ENCODE peak calls at places on chromosomes 11 and 22, in five cellular contexts. S, A, H, J and I are unnamed samples. For H3K4me1, the result is how much of the 10 kb centered on the place peaks cover.

GRCh38 chr11:69992943-69993694 is 85.0 kb upstream of the ANO1 start:
- DNase-seq in J (no peak), S (no peak), A (no peak), H (no peak), I (peak)

GRCh38 chr11:65578667-65579066 is 2.8 kb downstream of the EHBP1L1 start:
- DNase-seq in H (no peak), S (no peak), A (peak), J (no peak), I (no peak)

GRCh38 chr11:65043881-65044501 is 3.0 kb downstream of the SAC3D1 start:
- DNase-seq in H (no peak), J (no peak), A (no peak), S (no peak), I (no peak)

GRCh38 chr11:132028380-132029240 is 658.2 kb downstream of the NTM start:
- DNase-seq in S (peak), H (no peak), J (no peak), A (no peak), I (peak)

GRCh38 chr22:47795477-47796127 is 1033.2 kb downstream of the TBC1D22A start:
- DNase-seq in J (no peak), A (no peak), H (no peak), S (no peak), I (no peak)

GRCh38 chr22:41582694-41583093 is 6.9 kb downstream of the PMM1 start:
- DNase-seq in A (no peak), H (no peak), S (no peak), J (no peak), I (no peak)

GRCh38 chr11:48028909-48029685 is 48.7 kb downstream of the PTPRJ start:
- DNase-seq in H (no peak), S (peak), J (no peak), A (no peak), I (no peak)

GRCh38 chr22:26617251-26618199 is at the start of gene CRYBB1:
- DNase-seq in H (no peak), A (peak), J (no peak), S (no peak), I (peak)

GRCh38 chr11:64869571-64870175 is 8.7 kb downstream of the EHD1 start:
- DNase-seq in A (no peak), S (no peak), H (no peak), J (no peak), I (no peak)

GRCh38 chr22:27798526-27799333 is 2.8 kb downstream of the MN1 start:
- DNase-seq in J (no peak), A (no peak), S (no peak), H (no peak), I (no peak)

GRCh38 chr11:20881328-20882079 is 212.1 kb downstream of the NELL1 start:
- DNase-seq in S (no peak), A (no peak), J (no peak), H (no peak), I (no peak)

GRCh38 chr11:126113012-126113411 is 50.3 kb upstream of the CDON start:
- DNase-seq in A (no peak), S (no peak), H (no peak), J (no peak), I (no peak)

GRCh38 chr11:34379081-34379480 is 21.3 kb upstream of the ABTB2 start:
- DNase-seq in A (no peak), S (no peak), J (no peak), H (no peak), I (no peak)

GRCh38 chr11:35725880-35726279 is 63.3 kb downstream of the TRIM44 start:
- DNase-seq in H (no peak), J (no peak), A (no peak), S (peak), I (no peak)

GRCh38 chr11:123798079-123798478 is 8.1 kb downstream of the OR6M1 start:
- DNase-seq in H (no peak), J (peak), A (no peak), S (no peak), I (no peak)

GRCh38 chr11:95296165-95296564 is 65.2 kb upstream of the SESN3 start:
- DNase-seq in S (no peak), A (no peak), H (no peak), J (no peak), I (no peak)

GRCh38 chr22:50461979-50462540 is 12.8 kb downstream of the SBF1 start:
- DNase-seq in J (no peak), S (no peak), H (no peak), A (no peak), I (no peak)

GRCh38 chr22:42444060-42444904 is 12.1 kb upstream of the NFAM1 start:
- DNase-seq in A (peak), J (peak), H (peak), S (peak), I (peak)

GRCh38 chr11:22792497-22792896 is 37.1 kb downstream of the SVIP start:
- DNase-seq in J (peak), A (no peak), S (peak), H (no peak), I (no peak)

GRCh38 chr11:63682045-63682915 is 980 bp downstream of the RTN3 start:
- DNase-seq in J (peak), S (peak), H (peak), A (peak), I (no peak)

GRCh38 chr11:76599041-76600013 is 71.2 kb downstream of the LRRC32 start:
- DNase-seq in A (no peak), S (no peak), J (no peak), H (no peak), I (no peak)

GRCh38 chr22:49169074-49169744 is 658.5 kb downstream of the BRD1 start:
- DNase-seq in A (no peak), S (no peak), J (no peak), H (no peak), I (no peak)

GRCh38 chr22:42904049-42904448 is 47.0 kb upstream of the ARFGAP3 start:
- DNase-seq in H (no peak), A (no peak), S (no peak), J (no peak), I (no peak)

DNA sequence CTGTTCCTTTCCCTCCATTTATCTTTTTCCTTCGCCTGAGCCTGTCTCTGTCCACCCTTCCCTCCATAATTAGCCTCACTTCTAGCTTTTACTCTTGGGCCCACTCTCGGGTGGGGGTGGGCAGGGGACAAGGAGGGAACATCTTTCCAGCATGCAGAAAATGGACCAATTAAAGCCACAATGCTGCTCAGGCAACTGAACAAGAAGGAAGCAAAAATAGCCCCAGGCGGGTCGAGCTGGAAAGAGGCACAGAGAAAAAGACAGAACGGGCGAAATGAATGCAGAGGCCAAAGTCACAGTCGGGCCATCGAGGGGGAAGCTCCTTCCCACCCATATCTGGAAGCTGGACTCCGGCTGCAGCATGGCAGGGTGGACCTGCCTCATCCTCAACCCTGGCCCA is 58.7 kb upstream of the PRDM11 start:
- DNase-seq in H (no peak), J (no peak), A (no peak), S (no peak), I (no peak)
- H3K4me1 ChIP-seq in H (under half), J (under half), A (under half), S (under half), I (under half)

GRCh38 chr22:20069331-20070042 is 10.6 kb upstream of the DGCR8 start:
- DNase-seq in A (no peak), S (no peak), J (no peak), H (no peak), I (no peak)

GRCh38 chr22:20066617-20067383 is 13.2 kb upstream of the DGCR8 start:
- DNase-seq in J (no peak), A (no peak), H (no peak), S (no peak), I (no peak)

GRCh38 chr22:20071524-20071972 is 8.5 kb upstream of the DGCR8 start:
- DNase-seq in H (no peak), A (no peak), S (no peak), J (no peak), I (no peak)

GRCh38 chr22:20065896-20066616 is 14.0 kb upstream of the DGCR8 start:
- DNase-seq in S (no peak), H (no peak), J (no peak), A (no peak), I (no peak)

DNA sequence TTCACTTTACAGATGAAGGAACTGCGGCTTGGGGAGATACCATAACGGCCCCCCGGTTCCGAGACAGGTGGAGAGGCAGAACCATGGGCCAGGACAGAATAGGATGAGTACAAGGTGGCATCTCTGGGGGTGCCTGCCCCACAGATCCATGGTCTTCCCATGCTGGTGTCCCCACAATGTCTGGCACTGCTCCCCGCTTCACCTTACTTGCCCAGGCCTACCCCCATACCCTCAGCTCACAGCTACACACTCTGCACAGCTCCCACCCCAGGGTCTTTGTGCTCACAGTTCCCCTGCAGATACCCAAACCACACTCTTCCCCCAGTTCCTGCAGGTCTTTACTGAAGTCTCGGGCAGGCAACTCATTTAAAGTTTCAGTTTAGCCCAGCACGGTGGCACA is 11.4 kb upstream of the DGCR8 start:
- DNase-seq in H (no peak), A (no peak), J (no peak), S (no peak), I (no peak)
- TF ChIP-seq POLR2A in H (no peak), A (no peak), J (no peak), S (no peak), I (no peak)

DNA sequence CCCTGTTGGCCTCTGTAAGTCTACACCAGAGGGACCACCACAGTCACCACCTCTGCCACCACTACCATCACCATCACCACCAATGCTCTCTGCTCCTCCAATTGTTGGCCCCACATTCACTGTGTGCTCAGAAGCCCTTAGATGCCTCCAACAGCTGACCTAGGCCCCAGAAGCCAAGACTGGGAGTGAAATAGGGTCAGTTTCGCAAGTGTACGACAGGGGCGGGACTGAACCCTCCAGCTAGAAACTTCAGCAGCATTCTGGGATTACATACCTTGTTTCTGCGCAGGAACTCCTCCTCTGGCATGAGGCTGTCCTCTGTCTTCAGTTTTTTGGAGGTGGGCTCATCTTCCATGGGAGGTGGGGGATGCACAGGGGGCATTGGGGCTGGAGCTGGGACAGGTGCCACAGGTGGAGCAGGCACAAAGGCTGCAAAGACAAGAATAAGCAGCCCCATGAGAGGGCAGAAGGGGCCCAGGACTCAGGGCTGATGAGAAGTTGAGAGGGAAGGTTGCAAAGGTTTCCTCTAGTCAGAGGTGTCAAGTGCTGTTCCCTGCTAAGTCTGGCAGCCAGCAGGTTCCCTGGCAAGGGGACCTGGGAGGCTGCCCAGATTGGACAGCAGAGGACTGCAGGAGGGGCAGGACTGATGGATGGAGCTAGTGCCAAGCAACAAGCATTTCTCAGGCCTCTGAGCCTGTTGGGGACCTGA is 10.2 kb upstream of the TBC1D10A start:
- DNase-seq in A (no peak), J (no peak), H (no peak), S (no peak), I (no peak)
- H3K4me3 ChIP-seq in A (no peak), J (no peak), H (no peak), S (no peak), I (no peak)

GRCh38 chr22:20043057-20043996 is 22.4 kb downstream of the TANGO2 start:
- DNase-seq in J (no peak), S (no peak), A (no peak), H (no peak), I (no peak)

GRCh38 chr22:20051927-20052308 is 28.1 kb upstream of the DGCR8 start:
- DNase-seq in J (no peak), A (no peak), H (no peak), S (no peak), I (no peak)

GRCh38 chr22:20043997-20044342 is 23.1 kb downstream of the TANGO2 start:
- DNase-seq in J (no peak), H (no peak), A (no peak), S (no peak), I (no peak)

GRCh38 chr22:20044495-20045151 is 23.7 kb downstream of the TANGO2 start:
- DNase-seq in A (no peak), S (no peak), H (no peak), J (no peak), I (no peak)

DNA sequence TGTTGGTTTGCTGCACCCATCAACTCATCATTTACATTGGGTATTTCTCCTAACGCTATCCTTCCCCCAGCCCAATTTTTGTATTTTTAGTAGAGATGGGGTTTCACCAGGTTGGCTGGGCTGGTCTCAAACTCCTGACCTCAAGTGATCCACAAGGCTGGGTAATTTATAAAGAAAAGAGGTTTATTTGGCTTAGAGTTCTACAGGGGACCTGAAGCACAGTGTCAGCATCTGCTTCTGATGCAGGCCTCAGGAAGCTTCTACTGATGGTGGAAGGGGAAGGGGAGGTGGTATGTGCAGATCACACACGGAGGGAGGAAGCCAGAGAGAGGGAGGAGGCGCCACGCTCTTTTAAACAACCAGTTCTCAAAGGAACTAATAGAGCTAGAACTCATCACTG is 25.8 kb downstream of the TANGO2 start:
- DNase-seq in A (no peak), J (no peak), S (no peak), H (no peak), I (no peak)
- H3K4me1 ChIP-seq in A (under half), J (under half), S (under half), H (under half), I (under half)

GRCh38 chr22:17920145-17920605 is 104.2 kb downstream of the MICAL3 start:
- DNase-seq in S (peak), J (peak), H (no peak), A (peak), I (peak)
- TF ChIP-seq POLR2A in S (no peak), J (no peak), H (no peak), A (no peak), I (no peak)